ENCODE peak calls at places on chromosome 13, in five cellular contexts. V is IMR-90, D is tibial nerve, G is BJ, L is Peyer's patch. J is an unnamed sample. For H3K27me3, the result is how much of the 10 kb centered on the place peaks cover.

GRCh38 chr13:37747071-37747612 is 122.4 kb downstream of the TRPC4 start:
- DNase-seq in V (peak), D (no peak), G (peak), L (no peak), J (no peak)

GRCh38 chr13:71685072-71685471 is 181.9 kb downstream of the DACH1 start:
- DNase-seq in V (no peak), D (no peak), G (no peak), L (no peak), J (no peak)

GRCh38 chr13:34391071-34391470 is 551.0 kb upstream of the NBEA start:
- DNase-seq in V (peak), D (no peak), G (peak), L (no peak), J (no peak)

GRCh38 chr13:81745391-81745790 is 1404.5 kb upstream of the SPRY2 start:
- DNase-seq in V (no peak), D (no peak), G (no peak), L (no peak), J (no peak)

GRCh38 chr13:85509512-85509911 is 289.7 kb downstream of the SLITRK6 start:
- DNase-seq in V (peak), D (no peak), G (no peak), L (no peak), J (no peak)

GRCh38 chr13:95494082-95494681 is 58.3 kb upstream of the CLDN10 start:
- DNase-seq in V (peak), D (peak), G (peak), L (no peak), J (no peak)

GRCh38 chr13:24192811-24193162 is 32.3 kb downstream of the SPATA13 start:
- DNase-seq in V (no peak), D (no peak), G (no peak), L (no peak), J (no peak)

GRCh38 chr13:97015661-97016350 is 21.5 kb upstream of the OXGR1 start:
- DNase-seq in V (no peak), D (no peak), G (no peak), L (no peak), J (no peak)

GRCh38 chr13:114269281-114269770 is 12.1 kb upstream of the UPF3A start:
- DNase-seq in V (no peak), D (no peak), G (no peak), L (no peak), J (no peak)

GRCh38 chr13:38590796-38591507 is 95.9 kb upstream of the FREM2 start:
- DNase-seq in V (no peak), D (no peak), G (no peak), L (no peak), J (no peak)

GRCh38 chr13:80753951-80754350 is 413.0 kb upstream of the SPRY2 start:
- DNase-seq in V (no peak), D (no peak), G (no peak), L (no peak), J (no peak)

GRCh38 chr13:60467098-60467497 is 70.1 kb downstream of the TDRD3 start:
- DNase-seq in V (no peak), D (no peak), G (no peak), L (no peak), J (no peak)

GRCh38 chr13:25372275-25373081 is 704 bp downstream of the ATP8A2 start:
- DNase-seq in V (no peak), D (no peak), G (no peak), L (no peak), J (no peak)

GRCh38 chr13:94209110-94209509 is 270.4 kb downstream of the DCT start:
- DNase-seq in V (no peak), D (no peak), G (no peak), L (no peak), J (no peak)

GRCh38 chr13:76383671-76384461 is 502.3 kb downstream of the KCTD12 start:
- DNase-seq in V (peak), D (peak), G (peak), L (no peak), J (no peak)

GRCh38 chr13:73090116-73090811 is 31.5 kb downstream of the KLF5 start:
- DNase-seq in V (peak), D (no peak), G (peak), L (no peak), J (no peak)

GRCh38 chr13:49585220-49586157 is at the start of gene RCBTB1:
- DNase-seq in V (peak), D (peak), G (no peak), L (peak), J (peak)

GRCh38 chr13:50386527-50387123 is 371.4 kb downstream of the KCNRG start:
- DNase-seq in V (peak), D (peak), G (peak), L (no peak), J (peak)

GRCh38 chr13:24459234-24459633 is 53.3 kb downstream of the PARP4 start:
- DNase-seq in V (peak), D (no peak), G (peak), L (no peak), J (no peak)

GRCh38 chr13:49368688-49369087 is 75.2 kb downstream of the CAB39L start:
- DNase-seq in V (no peak), D (no peak), G (no peak), L (no peak), J (no peak)

GRCh38 chr13:93450226-93450625 is 223.6 kb downstream of the GPC6 start:
- DNase-seq in V (peak), D (no peak), G (peak), L (no peak), J (no peak)

GRCh38 chr13:84137292-84137691 is 255.0 kb upstream of the SLITRK1 start:
- DNase-seq in V (no peak), D (no peak), G (no peak), L (no peak), J (no peak)

GRCh38 chr13:42633495-42633894 is 59.5 kb downstream of the TNFSF11 start:
- DNase-seq in V (peak), D (no peak), G (no peak), L (no peak), J (no peak)

GRCh38 chr13:33228645-33229445 is 56.7 kb downstream of the STARD13 start:
- DNase-seq in V (peak), D (no peak), G (no peak), L (no peak), J (no peak)

GRCh38 chr13:77143325-77143907 is 116.5 kb upstream of the FBXL3 start:
- DNase-seq in V (peak), D (no peak), G (no peak), L (no peak), J (no peak)

GRCh38 chr13:51643114-51643881 is 59.0 kb downstream of the WDFY2 start:
- DNase-seq in V (peak), D (no peak), G (peak), L (no peak), J (no peak)

GRCh38 chr13:110576070-110576394 is 14.5 kb upstream of the RAB20 start:
- DNase-seq in V (no peak), D (no peak), G (no peak), L (no peak), J (no peak)
- H3K27me3 ChIP-seq in V (under half), D (under half), G (under half), L (under half), J (under half)

GRCh38 chr13:111412251-111412650 is 91.8 kb downstream of the TEX29 start:
- DNase-seq in V (no peak), D (no peak), G (no peak), L (no peak), J (no peak)
- H3K27me3 ChIP-seq in V (under half), D (under half), G (under half), L (under half), J (under half)

DNA sequence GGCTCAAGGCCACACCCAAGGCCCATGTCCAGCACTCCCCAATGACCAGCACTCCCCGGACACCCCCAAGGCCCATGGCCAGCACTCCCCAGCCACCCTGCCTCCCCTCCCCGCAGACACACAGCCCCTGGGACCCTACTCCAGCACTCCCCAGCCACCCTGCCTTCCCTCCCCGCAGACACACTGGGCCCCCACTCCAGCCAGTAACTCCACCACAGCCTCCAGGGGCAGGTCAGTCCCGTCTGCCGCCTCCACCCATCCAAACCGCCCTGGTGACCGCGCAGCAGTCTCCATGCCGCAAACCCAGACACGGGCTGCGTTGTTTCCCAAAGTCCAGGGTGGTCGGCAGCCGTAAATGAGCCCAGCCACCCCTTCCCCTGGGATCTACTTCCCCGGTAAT is 70.7 kb downstream of the SPACA7 start:
- DNase-seq in V (no peak), D (no peak), G (no peak), L (no peak), J (no peak)
- H3K27me3 ChIP-seq in V (under half), D (under half), G (under half), L (under half), J (under half)

GRCh38 chr13:29914591-29914990 is 64.2 kb upstream of the UBL3 start:
- DNase-seq in V (no peak), D (no peak), G (no peak), L (no peak), J (no peak)

GRCh38 chr13:29909975-29910674 is 59.7 kb upstream of the UBL3 start:
- DNase-seq in V (peak), D (peak), G (no peak), L (no peak), J (no peak)

GRCh38 chr13:29908917-29909755 is 58.7 kb upstream of the UBL3 start:
- DNase-seq in V (no peak), D (no peak), G (no peak), L (no peak), J (no peak)

GRCh38 chr13:29908411-29908810 is 58.0 kb upstream of the UBL3 start:
- DNase-seq in V (peak), D (peak), G (peak), L (no peak), J (no peak)

GRCh38 chr13:29911781-29912478 is 61.5 kb upstream of the UBL3 start:
- DNase-seq in V (no peak), D (no peak), G (no peak), L (no peak), J (no peak)
- H3K27me3 ChIP-seq in V (under half), D (under half), G (under half), L (under half), J (under half)

GRCh38 chr13:99895428-99895998 is 76.1 kb downstream of the ZIC5 start:
- DNase-seq in V (no peak), D (no peak), G (no peak), L (no peak), J (no peak)
- H3K27me3 ChIP-seq in V (half or more), D (under half), G (under half), L (under half), J (under half)

GRCh38 chr13:99983401-99984133 is 2.0 kb downstream of the ZIC2 start:
- DNase-seq in V (no peak), D (no peak), G (no peak), L (no peak), J (no peak)
- H3K27me3 ChIP-seq in V (half or more), D (under half), G (half or more), L (half or more), J (half or more)

GRCh38 chr13:22740264-22740663 is 440.5 kb upstream of the SGCG start:
- DNase-seq in V (no peak), D (no peak), G (no peak), L (no peak), J (no peak)

GRCh38 chr13:22748866-22749586 is 431.8 kb upstream of the SGCG start:
- DNase-seq in V (no peak), D (no peak), G (peak), L (no peak), J (no peak)

GRCh38 chr13:22749626-22750025 is 431.2 kb upstream of the SGCG start:
- DNase-seq in V (no peak), D (no peak), G (no peak), L (no peak), J (no peak)

DNA sequence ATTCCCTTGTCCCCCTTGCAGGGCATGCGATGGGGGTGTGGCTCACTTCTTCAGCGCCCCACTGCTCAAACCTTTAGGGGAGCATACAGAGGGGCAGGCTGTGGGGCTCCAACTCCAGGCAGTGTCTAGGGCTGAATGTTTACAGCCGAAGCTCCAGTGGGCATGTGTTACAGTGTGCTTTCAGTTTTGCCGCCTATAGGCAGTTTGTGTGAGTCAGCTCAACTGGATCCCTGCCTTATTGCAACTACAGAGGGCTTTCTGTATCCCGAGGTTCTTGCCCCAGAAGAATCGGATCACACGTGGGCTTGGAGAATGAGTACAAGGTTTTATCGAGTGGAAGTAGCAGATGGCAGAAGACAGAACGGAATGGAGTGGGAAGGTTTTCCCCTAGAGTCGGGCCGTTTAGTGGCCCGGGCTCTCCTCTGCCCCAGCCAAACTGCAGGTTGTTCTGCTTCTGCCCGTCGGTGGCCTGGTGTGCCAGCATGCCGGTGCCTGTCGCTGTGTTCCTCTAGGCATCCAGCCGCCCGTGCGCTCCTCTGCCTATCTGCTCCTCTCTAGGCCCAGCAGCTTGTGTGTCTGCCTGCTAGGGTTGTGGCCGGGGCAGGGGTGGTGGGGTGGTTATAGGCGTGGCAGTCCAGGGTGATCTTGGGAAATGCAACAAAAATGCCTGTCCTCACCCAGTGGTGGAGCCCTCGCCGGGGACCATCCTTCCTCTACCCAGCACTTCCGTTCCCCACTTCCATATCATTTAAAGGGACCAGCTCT is 435.9 kb upstream of the SGCG start:
- DNase-seq in V (no peak), D (no peak), G (no peak), L (no peak), J (no peak)
- H3K27me3 ChIP-seq in V (under half), D (under half), G (under half), L (under half), J (under half)

DNA sequence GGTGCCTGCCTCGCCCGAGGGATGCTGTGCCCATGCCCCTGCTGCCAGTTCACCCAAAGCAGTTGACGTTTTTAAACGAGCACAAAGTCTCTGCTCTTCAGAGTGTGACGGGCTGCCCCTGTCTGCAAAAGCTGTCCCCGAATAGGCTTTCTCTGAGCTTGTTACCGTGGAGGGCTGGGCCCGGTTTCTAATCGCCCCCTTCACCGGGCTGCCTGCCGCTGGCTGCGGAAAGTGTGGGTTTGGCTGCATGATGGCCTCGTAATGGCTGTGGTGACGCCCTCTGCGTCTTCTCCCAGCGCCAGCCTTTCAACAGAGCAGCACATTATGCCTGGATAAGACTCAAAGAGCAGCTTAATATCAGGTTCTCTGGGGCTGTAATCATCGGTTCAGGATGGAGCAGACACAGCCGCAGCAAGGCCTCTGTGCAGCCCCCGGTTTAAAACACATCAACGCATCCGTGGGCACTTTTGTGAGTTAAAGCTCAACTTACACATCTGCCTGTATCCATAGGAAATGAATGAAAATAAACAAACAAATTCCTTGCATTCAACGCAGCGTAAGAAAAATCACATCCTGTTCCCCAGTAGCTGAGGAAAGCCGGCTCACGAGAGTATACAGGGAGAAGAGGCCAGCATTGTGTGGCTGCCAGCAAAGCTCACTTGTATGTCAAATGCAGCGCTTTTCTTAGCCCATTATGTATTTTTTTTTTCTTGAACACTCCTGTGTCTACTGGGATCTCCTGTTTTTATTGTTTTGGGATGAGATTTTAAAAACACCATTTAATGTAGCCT is 166.4 kb upstream of the SOX1 start:
- DNase-seq in V (no peak), D (no peak), G (no peak), L (no peak), J (no peak)
- H3K27me3 ChIP-seq in V (under half), D (under half), G (under half), L (under half), J (under half)

GRCh38 chr13:26839682-26840081 is 79.1 kb upstream of the GPR12 start:
- DNase-seq in V (no peak), D (no peak), G (no peak), L (no peak), J (no peak)

GRCh38 chr13:26837102-26837501 is 76.5 kb upstream of the GPR12 start:
- DNase-seq in V (no peak), D (no peak), G (no peak), L (no peak), J (no peak)

GRCh38 chr13:26838821-26839220 is 78.2 kb upstream of the GPR12 start:
- DNase-seq in V (no peak), D (no peak), G (no peak), L (no peak), J (no peak)

GRCh38 chr13:26837997-26838396 is 77.4 kb upstream of the GPR12 start:
- DNase-seq in V (no peak), D (no peak), G (no peak), L (no peak), J (no peak)
- H3K27me3 ChIP-seq in V (under half), D (under half), G (under half), L (under half), J (under half)

J was measured in uterus.